ENCODE peak calls at places on chromosomes 1 and 21, in six cellular contexts. F, Q, T, H, R and M are unnamed samples.

GRCh38 chr1:212774584-212774983 is 17.0 kb downstream of the NSL1 start:
- DNase-seq in F (no peak), Q (no peak), T (no peak), H (peak), R (no peak), M (no peak)

GRCh38 chr1:79920970-79921669 is 914.6 kb upstream of the ADGRL4 start:
- DNase-seq in F (no peak), Q (no peak), T (no peak), H (no peak), R (no peak), M (no peak)

GRCh38 chr1:103900005-103900404 is 150.3 kb downstream of the AMY1C start:
- DNase-seq in F (no peak), Q (no peak), T (no peak), H (no peak), R (no peak), M (no peak)

GRCh38 chr1:228342627-228343210 is 63.9 kb downstream of the TRIM11 start:
- DNase-seq in F (no peak), Q (peak), T (no peak), H (no peak), R (no peak), M (peak)

GRCh38 chr1:43582162-43582566 is 51.5 kb downstream of the PTPRF start:
- DNase-seq in F (peak), Q (no peak), T (no peak), H (peak), R (peak), M (peak)

GRCh38 chr1:16087733-16088132 is 14.3 kb upstream of the FAM131C start:
- DNase-seq in F (no peak), Q (peak), T (no peak), H (no peak), R (no peak), M (no peak)

GRCh38 chr1:223350361-223350908 is 13.5 kb downstream of the SUSD4 start:
- DNase-seq in F (no peak), Q (no peak), T (no peak), H (no peak), R (no peak), M (no peak)

GRCh38 chr1:174971466-174971865 is 28.3 kb upstream of the CACYBP start:
- DNase-seq in F (no peak), Q (no peak), T (no peak), H (no peak), R (no peak), M (no peak)

GRCh38 chr1:175088523-175088922 is 20.9 kb downstream of the TNN start:
- DNase-seq in F (no peak), Q (no peak), T (no peak), H (no peak), R (no peak), M (no peak)

GRCh38 chr1:229024528-229025119 is 246.3 kb upstream of the RAB4A start:
- DNase-seq in F (no peak), Q (peak), T (no peak), H (peak), R (peak), M (peak)

GRCh38 chr1:160346953-160347352 is 3.8 kb downstream of the NCSTN start:
- DNase-seq in F (no peak), Q (no peak), T (no peak), H (no peak), R (no peak), M (no peak)

GRCh38 chr1:7670334-7671145 is 100.6 kb upstream of the VAMP3 start:
- DNase-seq in F (no peak), Q (peak), T (peak), H (no peak), R (no peak), M (no peak)

GRCh38 chr1:159187647-159188374 is 16.4 kb downstream of the CADM3 start:
- DNase-seq in F (no peak), Q (no peak), T (no peak), H (no peak), R (no peak), M (no peak)

GRCh38 chr1:53062731-53063591 is 948 bp downstream of the PODN start:
- DNase-seq in F (no peak), Q (peak), T (no peak), H (no peak), R (no peak), M (no peak)

GRCh38 chr1:230972855-230973271 is 5.8 kb downstream of the TTC13 start:
- DNase-seq in F (peak), Q (no peak), T (no peak), H (peak), R (no peak), M (peak)

GRCh38 chr1:210201671-210202070 is 30.9 kb upstream of the SERTAD4 start:
- DNase-seq in F (no peak), Q (no peak), T (no peak), H (no peak), R (no peak), M (no peak)

GRCh38 chr1:234845097-234845660 is 235.2 kb upstream of the IRF2BP2 start:
- DNase-seq in F (no peak), Q (no peak), T (no peak), H (peak), R (no peak), M (no peak)

GRCh38 chr1:245290836-245291235 is 136.1 kb downstream of the KIF26B start:
- DNase-seq in F (no peak), Q (no peak), T (no peak), H (no peak), R (no peak), M (no peak)

GRCh38 chr1:94973271-94973922 is 46.5 kb upstream of the CNN3 start:
- DNase-seq in F (no peak), Q (no peak), T (no peak), H (no peak), R (no peak), M (no peak)

GRCh38 chr1:156134716-156135435 is 18.5 kb upstream of the SEMA4A start:
- DNase-seq in F (no peak), Q (no peak), T (no peak), H (no peak), R (no peak), M (no peak)

GRCh38 chr1:7145947-7146346 is 360.7 kb downstream of the CAMTA1 start:
- DNase-seq in F (no peak), Q (no peak), T (no peak), H (no peak), R (no peak), M (no peak)

GRCh38 chr1:109631513-109632260 is 12.1 kb downstream of the AMPD2 start:
- DNase-seq in F (no peak), Q (no peak), T (no peak), H (no peak), R (no peak), M (no peak)

GRCh38 chr1:183090386-183091006 is 67.3 kb downstream of the LAMC1 start:
- DNase-seq in F (no peak), Q (peak), T (no peak), H (no peak), R (no peak), M (no peak)

GRCh38 chr1:96660503-96660902 is 61.1 kb upstream of the PTBP2 start:
- DNase-seq in F (no peak), Q (no peak), T (no peak), H (peak), R (no peak), M (no peak)

GRCh38 chr1:204080163-204080903 is 7.4 kb downstream of the SOX13 start:
- DNase-seq in F (no peak), Q (peak), T (no peak), H (peak), R (peak), M (peak)

GRCh38 chr1:198778049-198778448 is 139.2 kb downstream of the PTPRC start:
- DNase-seq in F (no peak), Q (no peak), T (no peak), H (peak), R (no peak), M (no peak)

GRCh38 chr1:89519779-89520358 is 4.8 kb upstream of the LRRC8B start:
- DNase-seq in F (peak), Q (no peak), T (no peak), H (peak), R (peak), M (peak)

GRCh38 chr1:100400332-100400933 is 48.1 kb downstream of the CDC14A start:
- DNase-seq in F (peak), Q (peak), T (peak), H (no peak), R (no peak), M (no peak)

GRCh38 chr1:1421907-1422464 is 910 bp upstream of the ANKRD65 start:
- DNase-seq in F (no peak), Q (no peak), T (no peak), H (no peak), R (no peak), M (no peak)

GRCh38 chr21:42147386-42148020 is 71.4 kb upstream of the ABCG1 start:
- DNase-seq in F (no peak), Q (no peak), T (no peak), H (no peak), R (no peak), M (no peak)

GRCh38 chr1:88610687-88611086 is 73.4 kb upstream of the PKN2 start:
- DNase-seq in F (no peak), Q (no peak), T (no peak), H (no peak), R (no peak), M (no peak)

GRCh38 chr1:24748191-24749121 is 3.2 kb downstream of the CLIC4 start:
- DNase-seq in F (no peak), Q (no peak), T (no peak), H (no peak), R (no peak), M (no peak)

GRCh38 chr1:204867666-204868339 is 2.9 kb upstream of the NFASC start:
- DNase-seq in F (no peak), Q (no peak), T (no peak), H (no peak), R (no peak), M (no peak)

GRCh38 chr1:119040906-119041305 is 52.8 kb upstream of the TBX15 start:
- DNase-seq in F (no peak), Q (no peak), T (no peak), H (no peak), R (no peak), M (no peak)

GRCh38 chr21:42042651-42043050 is 28.5 kb upstream of the UMODL1 start:
- DNase-seq in F (no peak), Q (no peak), T (no peak), H (no peak), R (no peak), M (no peak)

GRCh38 chr1:200317236-200317635 is 92.6 kb downstream of the ZNF281 start:
- DNase-seq in F (no peak), Q (no peak), T (no peak), H (peak), R (no peak), M (no peak)

DNA sequence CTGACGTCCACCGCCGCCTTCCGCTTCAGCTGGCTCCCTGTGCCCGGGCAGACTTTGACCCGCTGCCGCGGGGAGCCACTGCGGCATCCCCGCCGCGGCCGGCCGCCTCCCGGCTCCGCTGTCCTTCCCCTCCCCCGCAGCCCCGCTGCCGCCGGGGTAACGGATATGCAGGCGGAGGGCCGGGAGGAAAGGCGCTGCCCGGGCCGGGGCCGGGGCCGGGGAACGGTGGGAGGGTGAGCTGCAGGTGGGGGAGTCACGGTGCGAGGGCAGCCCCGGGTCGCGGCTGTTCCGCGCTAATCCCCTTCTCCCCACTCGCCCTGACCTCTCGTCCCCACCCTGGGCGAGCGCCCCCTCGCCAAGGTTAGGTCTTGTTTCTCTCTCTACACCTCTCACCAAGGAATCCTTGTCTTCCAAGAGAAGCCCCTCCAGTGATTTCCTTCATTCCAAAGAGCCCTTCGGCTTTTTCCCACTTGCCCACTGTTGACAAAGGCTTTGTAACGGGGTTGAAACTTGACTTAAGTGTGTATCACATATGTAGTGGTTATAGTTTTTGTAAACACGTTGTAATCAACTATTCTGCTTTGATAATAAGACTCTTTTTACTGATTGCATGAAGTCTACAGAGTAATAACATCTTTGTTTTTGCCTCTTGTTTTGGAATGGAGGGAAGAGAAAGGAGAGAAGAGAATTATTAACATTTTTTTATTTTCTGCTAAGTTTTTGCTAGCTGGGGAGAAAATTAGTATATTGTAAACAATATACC is 685 bp downstream of the XPR1 start:
- DNase-seq in F (peak), Q (peak), T (peak), H (no peak), R (no peak), M (peak)
- TF ChIP-seq CTCF in F (peak), Q (no peak), T (peak), H (peak), R (peak), M (no peak)

DNA sequence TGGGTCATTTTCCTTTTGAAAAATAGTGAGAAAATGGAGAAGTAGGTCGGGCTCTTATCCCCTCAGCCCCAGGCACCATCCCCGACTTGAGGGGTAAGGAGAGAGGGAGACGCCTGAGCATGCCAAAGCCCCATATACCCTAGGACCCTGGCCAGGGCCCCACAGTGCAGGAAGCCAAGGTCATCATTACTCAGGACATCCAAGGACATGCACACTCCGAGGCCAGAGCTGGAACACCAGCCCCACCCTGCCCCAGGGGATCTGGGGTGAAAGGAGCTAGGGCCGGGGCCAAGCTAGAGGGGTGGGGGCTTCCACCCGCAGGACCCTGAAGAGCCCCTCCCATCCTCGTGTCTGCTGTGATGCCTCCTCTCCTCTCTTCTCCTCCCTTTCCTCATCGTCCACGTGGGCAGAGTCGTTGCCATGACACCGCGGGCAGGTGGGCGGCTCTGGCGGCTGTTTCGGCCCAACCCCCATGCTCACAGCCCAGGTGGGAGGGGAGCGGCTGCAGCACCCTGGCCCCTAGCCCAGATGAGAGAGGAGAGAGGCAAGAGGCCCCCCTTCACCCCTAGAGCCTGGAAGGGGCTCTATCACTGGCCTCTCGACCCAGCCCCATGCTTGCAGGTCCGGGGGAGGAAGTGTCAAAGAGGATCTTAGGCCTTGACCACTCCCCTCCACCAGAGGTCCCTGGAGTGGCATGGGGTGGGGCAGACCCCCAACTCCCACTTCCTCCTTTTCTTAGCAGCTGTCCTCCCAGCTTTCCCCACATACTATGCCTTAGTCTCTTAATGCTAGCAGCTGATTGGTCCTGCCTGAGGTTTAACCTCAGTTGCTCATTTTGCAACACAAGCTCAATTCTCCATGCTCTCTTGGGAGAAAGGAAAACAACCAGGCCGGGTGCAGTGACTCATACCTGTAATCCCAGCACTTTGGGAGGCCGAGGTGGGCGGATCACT is 10.6 kb downstream of the DLGAP3 start:
- DNase-seq in F (peak), Q (no peak), T (no peak), H (no peak), R (no peak), M (no peak)
- TF ChIP-seq CTCF in F (no peak), Q (no peak), T (no peak), H (no peak), R (no peak), M (no peak)

GRCh38 chr1:39094685-39095084 is 68.5 kb downstream of the NDUFS5 start:
- DNase-seq in F (no peak), Q (no peak), T (no peak), H (no peak), R (no peak), M (no peak)

GRCh38 chr1:39103321-39104157 is 77.4 kb downstream of the NDUFS5 start:
- DNase-seq in F (no peak), Q (no peak), T (no peak), H (peak), R (no peak), M (no peak)

GRCh38 chr1:39104158-39105060 is 78.3 kb downstream of the NDUFS5 start:
- DNase-seq in F (no peak), Q (peak), T (peak), H (no peak), R (no peak), M (peak)

GRCh38 chr1:39102537-39103320 is 76.6 kb downstream of the NDUFS5 start:
- DNase-seq in F (peak), Q (no peak), T (peak), H (peak), R (peak), M (peak)

GRCh38 chr1:39098569-39099250 is 72.6 kb downstream of the NDUFS5 start:
- DNase-seq in F (peak), Q (peak), T (peak), H (peak), R (peak), M (peak)
- TF ChIP-seq CTCF in F (peak), Q (peak), T (peak), H (peak), R (peak), M (peak)

GRCh38 chr1:37130221-37130948 is 96.1 kb upstream of the GRIK3 start:
- DNase-seq in F (no peak), Q (no peak), T (no peak), H (no peak), R (no peak), M (no peak)
- TF ChIP-seq CTCF in F (peak), Q (no peak), T (no peak), H (no peak), R (no peak), M (no peak)